ENCODE peak calls at places on chromosomes 2 and 18, in five cellular contexts. E is tibial nerve, Z is IMR-90, P is heart left ventricle, V is body of pancreas. B is an unnamed sample.

GRCh38 chr18:41721103-41721502 is 233.9 kb upstream of the PIK3C3 start:
- DNase-seq in E (no peak), Z (no peak), P (no peak), V (no peak), B (no peak)

GRCh38 chr2:48844418-48845155 is 89.1 kb upstream of the LHCGR start:
- DNase-seq in E (no peak), Z (peak; percentile 88), P (no peak), V (no peak), B (no peak)

GRCh38 chr2:113240150-113240914 is 38.4 kb downstream of the PAX8 start:
- DNase-seq in E (peak; percentile 82), Z (peak; percentile 97), P (peak; percentile 90), V (peak; percentile 90), B (peak; percentile 89)

GRCh38 chr2:237998530-237998929 is 31.7 kb downstream of the UBE2F start:
- DNase-seq in E (no peak), Z (peak; percentile 41), P (no peak), V (no peak), B (no peak)

GRCh38 chr2:8000861-8001260 is 681.0 kb upstream of the ID2 start:
- DNase-seq in E (no peak), Z (peak; percentile 6), P (no peak), V (no peak), B (no peak)

GRCh38 chr18:70245941-70246537 is 40.6 kb upstream of the RTTN start:
- DNase-seq in E (no peak), Z (no peak), P (no peak), V (no peak), B (no peak)

GRCh38 chr2:174688079-174688478 is 76.2 kb downstream of the CHRNA1 start:
- DNase-seq in E (no peak), Z (peak; percentile 61), P (no peak), V (no peak), B (no peak)

GRCh38 chr2:241217320-241218031 is 29.0 kb downstream of the ANO7 start:
- DNase-seq in E (peak; percentile 47), Z (peak; percentile 72), P (peak; percentile 73), V (peak; percentile 78), B (peak; percentile 83)

GRCh38 chr2:213248637-213249036 is 35.6 kb upstream of the SPAG16 start:
- DNase-seq in E (no peak), Z (no peak), P (no peak), V (no peak), B (no peak)

GRCh38 chr2:65937379-65938160 is 497.4 kb upstream of the MEIS1 start:
- DNase-seq in E (no peak), Z (peak; percentile 17), P (no peak), V (no peak), B (no peak)

GRCh38 chr2:38719706-38720105 is 31.5 kb downstream of the SRSF7 start:
- DNase-seq in E (no peak), Z (no peak), P (no peak), V (no peak), B (no peak)

GRCh38 chr2:178426388-178426787 is 24.6 kb downstream of the PRKRA start:
- DNase-seq in E (no peak), Z (peak; percentile 41), P (no peak), V (no peak), B (no peak)

GRCh38 chr2:67075056-67075455 is 322.1 kb upstream of the ETAA1 start:
- DNase-seq in E (no peak), Z (no peak), P (no peak), V (no peak), B (no peak)

GRCh38 chr2:100106460-100106859 is 35.9 kb downstream of the AFF3 start:
- DNase-seq in E (no peak), Z (peak; percentile 45), P (no peak), V (no peak), B (no peak)

GRCh38 chr2:211035548-211036185 is 479.3 kb downstream of the CPS1 start:
- DNase-seq in E (no peak), Z (peak; percentile 4), P (no peak), V (peak; percentile 9), B (no peak)

GRCh38 chr2:11499081-11499743 is 33.3 kb upstream of the E2F6 start:
- DNase-seq in E (no peak), Z (no peak), P (no peak), V (no peak), B (no peak)

GRCh38 chr2:119184512-119184911 is 26.0 kb upstream of the C1QL2 start:
- DNase-seq in E (no peak), Z (no peak), P (no peak), V (no peak), B (no peak)

GRCh38 chr2:4188561-4188960 is 485.2 kb downstream of the DCDC2C start:
- DNase-seq in E (no peak), Z (no peak), P (no peak), V (no peak), B (no peak)

GRCh38 chr2:6452702-6453481 is 412.8 kb downstream of the CMPK2 start:
- DNase-seq in E (no peak), Z (peak; percentile 12), P (no peak), V (no peak), B (no peak)

GRCh38 chr2:241867776-241868420 is 1.6 kb upstream of the RTP5 start:
- DNase-seq in E (no peak), Z (no peak), P (no peak), V (no peak), B (no peak)

GRCh38 chr2:207492461-207492860 is 37.3 kb upstream of the CREB1 start:
- DNase-seq in E (no peak), Z (no peak), P (no peak), V (no peak), B (no peak)

GRCh38 chr2:240989451-240990265 is 8.8 kb upstream of the SNED1 start:
- DNase-seq in E (peak; percentile 16), Z (peak; percentile 16), P (peak; percentile 61), V (peak; percentile 37), B (peak; percentile 79)

GRCh38 chr2:149858916-149859634 is 271.5 kb upstream of the MMADHC start:
- DNase-seq in E (no peak), Z (peak; percentile 75), P (no peak), V (no peak), B (no peak)

GRCh38 chr18:11874676-11875075 is 23.5 kb downstream of the CHMP1B start:
- DNase-seq in E (no peak), Z (no peak), P (no peak), V (no peak), B (no peak)

GRCh38 chr2:182758379-182758778 is 42.3 kb downstream of the DNAJC10 start:
- DNase-seq in E (no peak), Z (no peak), P (no peak), V (no peak), B (no peak)

GRCh38 chr2:198327526-198327925 is 523.1 kb downstream of the PLCL1 start:
- DNase-seq in E (no peak), Z (no peak), P (no peak), V (no peak), B (no peak)
- H3K4me1 ChIP-seq in E (no peaks in the 10 kb centered on the region), Z (no peaks in the 10 kb centered on the region), P (no peaks in the 10 kb centered on the region), V (no peaks in the 10 kb centered on the region), B (no peaks in the 10 kb centered on the region)

DNA sequence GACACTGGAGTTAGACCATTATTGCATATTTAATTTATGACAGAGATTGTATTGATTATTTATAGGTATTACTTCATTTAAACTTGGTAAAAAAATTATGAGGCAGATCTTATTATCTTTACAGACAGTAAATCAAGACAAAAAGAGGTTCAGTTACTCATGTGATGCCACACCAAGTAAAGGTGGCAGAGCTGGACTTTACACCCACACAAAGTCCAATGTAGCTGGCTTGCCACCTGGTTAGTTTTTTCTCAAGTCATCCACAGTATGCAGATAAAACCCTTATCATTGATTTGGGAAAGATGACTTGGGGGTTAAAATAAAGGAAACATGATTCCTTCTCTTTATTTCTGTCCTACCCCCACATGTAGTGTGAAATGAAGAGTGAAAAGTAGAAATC is 137.2 kb downstream of the CNTNAP5 start:
- DNase-seq in E (no peak), Z (no peak), P (no peak), V (no peak), B (no peak)
- H3K27ac ChIP-seq in E (no peak overlapping the region), Z (no peak overlapping the region), P (no peak overlapping the region), V (no peak overlapping the region), B (no peak overlapping the region)

GRCh38 chr2:177393824-177394614 is 1.4 kb downstream of the AGPS start:
- DNase-seq in E (no peak), Z (no peak), P (no peak), V (no peak), B (no peak)
- TF ChIP-seq POLR2A in E (no peak), Z (no peak), P (no peak), V (no peak), B (no peak)

GRCh38 chr2:127665267-127665893 is 9.9 kb downstream of the LIMS2 start:
- DNase-seq in E (no peak), Z (no peak), P (no peak), V (no peak), B (peak; percentile 27)
- H3K4me1 ChIP-seq in E (no peaks in the 10 kb centered on the region), Z (peaks cover 14% of the 10 kb centered on the region), P (peaks cover 65% of the 10 kb centered on the region), V (peaks cover 4% of the 10 kb centered on the region), B (peaks cover 40% of the 10 kb centered on the region)

GRCh38 chr2:88658890-88659881 is 31.9 kb upstream of the EIF2AK3 start:
- DNase-seq in E (no peak), Z (peak; percentile 71), P (peak; percentile 40), V (peak; percentile 34), B (no peak)
- H3K27ac ChIP-seq in E (peak overlapping the region; percentile 59), Z (peak overlapping the region; percentile 95), P (peak overlapping the region; percentile 85), V (peak overlapping the region; percentile 55), B (peak overlapping the region; percentile 45)